ENCODE peak calls at places on chromosomes 5 and 9, in nine cellular contexts. One of them, this sample, is unnamed.

GRCh38 chr5:98796197-98796972 is 22.9 kb downstream of the RGMB start:
- DNase-seq in iPS DF 6.9: no peak
- DNase-seq in K562: peak; percentile 56
- DNase-seq in breast epithelium: no peak
- DNase-seq in neuronal stem cell: peak; percentile 63
- DNase-seq in foreskin keratinocyte: no peak
- DNase-seq in pancreas: no peak
- DNase-seq in cardiac muscle cell: peak; percentile 58
- DNase-seq in Peyer's patch: peak; percentile 70
- DNase-seq in this sample: peak; percentile 72

GRCh38 chr5:142753114-142753764 is 16.9 kb upstream of the ARHGAP26 start:
- DNase-seq in iPS DF 6.9: no peak
- DNase-seq in K562: no peak
- DNase-seq in breast epithelium: peak; percentile 73
- DNase-seq in neuronal stem cell: no peak
- DNase-seq in foreskin keratinocyte: peak; percentile 43
- DNase-seq in pancreas: no peak
- DNase-seq in cardiac muscle cell: no peak
- DNase-seq in Peyer's patch: no peak
- DNase-seq in this sample: no peak

GRCh38 chr5:33091571-33092363 is 349.0 kb upstream of the TARS1 start:
- DNase-seq in iPS DF 6.9: no peak
- DNase-seq in K562: no peak
- DNase-seq in breast epithelium: no peak
- DNase-seq in neuronal stem cell: no peak
- DNase-seq in foreskin keratinocyte: no peak
- DNase-seq in pancreas: no peak
- DNase-seq in cardiac muscle cell: no peak
- DNase-seq in Peyer's patch: no peak
- DNase-seq in this sample: no peak

GRCh38 chr9:6096821-6097220 is 81.4 kb upstream of the RANBP6 start:
- DNase-seq in iPS DF 6.9: no peak
- DNase-seq in K562: no peak
- DNase-seq in breast epithelium: no peak
- DNase-seq in neuronal stem cell: no peak
- DNase-seq in foreskin keratinocyte: peak; percentile 68
- DNase-seq in pancreas: no peak
- DNase-seq in cardiac muscle cell: no peak
- DNase-seq in Peyer's patch: no peak
- DNase-seq in this sample: no peak

GRCh38 chr9:115461284-115461683 is 343.3 kb upstream of the TNC start:
- DNase-seq in iPS DF 6.9: no peak
- DNase-seq in K562: no peak
- DNase-seq in breast epithelium: no peak
- DNase-seq in neuronal stem cell: no peak
- DNase-seq in foreskin keratinocyte: no peak
- DNase-seq in pancreas: no peak
- DNase-seq in cardiac muscle cell: no peak
- DNase-seq in Peyer's patch: no peak
- DNase-seq in this sample: no peak

GRCh38 chr9:73148447-73148937 is 3.2 kb upstream of the ANXA1 start:
- DNase-seq in iPS DF 6.9: no peak
- DNase-seq in K562: no peak
- DNase-seq in breast epithelium: no peak
- DNase-seq in neuronal stem cell: no peak
- DNase-seq in foreskin keratinocyte: no peak
- DNase-seq in pancreas: no peak
- DNase-seq in cardiac muscle cell: no peak
- DNase-seq in Peyer's patch: no peak
- DNase-seq in this sample: no peak

GRCh38 chr5:1522601-1523479 is 920 bp downstream of the LPCAT1 start:
- DNase-seq in iPS DF 6.9: no peak
- DNase-seq in K562: peak; percentile 61
- DNase-seq in breast epithelium: peak; percentile 50
- DNase-seq in neuronal stem cell: no peak
- DNase-seq in foreskin keratinocyte: no peak
- DNase-seq in pancreas: peak; percentile 78
- DNase-seq in cardiac muscle cell: peak; percentile 42
- DNase-seq in Peyer's patch: peak; percentile 47
- DNase-seq in this sample: no peak

GRCh38 chr5:176812269-176813259 is 2.2 kb downstream of the UNC5A start:
- DNase-seq in iPS DF 6.9: no peak
- DNase-seq in K562: peak; percentile 61
- DNase-seq in breast epithelium: no peak
- DNase-seq in neuronal stem cell: peak; percentile 60
- DNase-seq in foreskin keratinocyte: no peak
- DNase-seq in pancreas: no peak
- DNase-seq in cardiac muscle cell: peak; percentile 80
- DNase-seq in Peyer's patch: no peak
- DNase-seq in this sample: no peak

GRCh38 chr5:2699686-2700085 is 51.8 kb downstream of the IRX2 start:
- DNase-seq in iPS DF 6.9: no peak
- DNase-seq in K562: no peak
- DNase-seq in breast epithelium: no peak
- DNase-seq in neuronal stem cell: no peak
- DNase-seq in foreskin keratinocyte: no peak
- DNase-seq in pancreas: no peak
- DNase-seq in cardiac muscle cell: no peak
- DNase-seq in Peyer's patch: no peak
- DNase-seq in this sample: no peak

GRCh38 chr9:101387871-101388506 is 3.2 kb upstream of the BAAT start:
- DNase-seq in iPS DF 6.9: peak; percentile 60
- DNase-seq in K562: peak; percentile 33
- DNase-seq in breast epithelium: no peak
- DNase-seq in neuronal stem cell: no peak
- DNase-seq in foreskin keratinocyte: no peak
- DNase-seq in pancreas: no peak
- DNase-seq in cardiac muscle cell: peak; percentile 46
- DNase-seq in Peyer's patch: no peak
- DNase-seq in this sample: peak; percentile 37

GRCh38 chr5:3709058-3709723 is 113.6 kb downstream of the IRX1 start:
- DNase-seq in iPS DF 6.9: no peak
- DNase-seq in K562: no peak
- DNase-seq in breast epithelium: no peak
- DNase-seq in neuronal stem cell: peak; percentile 14
- DNase-seq in foreskin keratinocyte: no peak
- DNase-seq in pancreas: no peak
- DNase-seq in cardiac muscle cell: no peak
- DNase-seq in Peyer's patch: no peak
- DNase-seq in this sample: no peak

GRCh38 chr5:175589714-175590113 is 68.2 kb upstream of the HRH2 start:
- DNase-seq in iPS DF 6.9: no peak
- DNase-seq in K562: no peak
- DNase-seq in breast epithelium: no peak
- DNase-seq in neuronal stem cell: no peak
- DNase-seq in foreskin keratinocyte: no peak
- DNase-seq in pancreas: no peak
- DNase-seq in cardiac muscle cell: no peak
- DNase-seq in Peyer's patch: no peak
- DNase-seq in this sample: no peak

GRCh38 chr9:120541921-120542320 is 38.0 kb downstream of the CDK5RAP2 start:
- DNase-seq in iPS DF 6.9: no peak
- DNase-seq in K562: no peak
- DNase-seq in breast epithelium: no peak
- DNase-seq in neuronal stem cell: no peak
- DNase-seq in foreskin keratinocyte: no peak
- DNase-seq in pancreas: no peak
- DNase-seq in cardiac muscle cell: no peak
- DNase-seq in Peyer's patch: no peak
- DNase-seq in this sample: no peak

GRCh38 chr5:119330367-119331183 is 25.2 kb upstream of the TNFAIP8 start:
- DNase-seq in iPS DF 6.9: no peak
- DNase-seq in K562: peak; percentile 81
- DNase-seq in breast epithelium: no peak
- DNase-seq in neuronal stem cell: no peak
- DNase-seq in foreskin keratinocyte: no peak
- DNase-seq in pancreas: no peak
- DNase-seq in cardiac muscle cell: no peak
- DNase-seq in Peyer's patch: no peak
- DNase-seq in this sample: no peak

GRCh38 chr9:1709347-1709746 is 305.8 kb upstream of the SMARCA2 start:
- DNase-seq in iPS DF 6.9: no peak
- DNase-seq in K562: no peak
- DNase-seq in breast epithelium: no peak
- DNase-seq in neuronal stem cell: no peak
- DNase-seq in foreskin keratinocyte: no peak
- DNase-seq in pancreas: no peak
- DNase-seq in cardiac muscle cell: no peak
- DNase-seq in Peyer's patch: peak; percentile 46
- DNase-seq in this sample: peak; percentile 30

GRCh38 chr5:139481580-139482049 is 943 bp downstream of the STING1 start:
- DNase-seq in iPS DF 6.9: no peak
- DNase-seq in K562: peak; percentile 43
- DNase-seq in breast epithelium: no peak
- DNase-seq in neuronal stem cell: no peak
- DNase-seq in foreskin keratinocyte: peak; percentile 72
- DNase-seq in pancreas: no peak
- DNase-seq in cardiac muscle cell: no peak
- DNase-seq in Peyer's patch: no peak
- DNase-seq in this sample: no peak

GRCh38 chr5:68373050-68373449 is 157.5 kb downstream of the PIK3R1 start:
- DNase-seq in iPS DF 6.9: no peak
- DNase-seq in K562: no peak
- DNase-seq in breast epithelium: no peak
- DNase-seq in neuronal stem cell: no peak
- DNase-seq in foreskin keratinocyte: no peak
- DNase-seq in pancreas: no peak
- DNase-seq in cardiac muscle cell: no peak
- DNase-seq in Peyer's patch: no peak
- DNase-seq in this sample: no peak

GRCh38 chr5:150111121-150111520 is 24.8 kb upstream of the CSF1R start:
- DNase-seq in iPS DF 6.9: no peak
- DNase-seq in K562: no peak
- DNase-seq in breast epithelium: no peak
- DNase-seq in neuronal stem cell: no peak
- DNase-seq in foreskin keratinocyte: no peak
- DNase-seq in pancreas: no peak
- DNase-seq in cardiac muscle cell: no peak
- DNase-seq in Peyer's patch: no peak
- DNase-seq in this sample: no peak

GRCh38 chr5:16076657-16077056 is 102.9 kb downstream of the MARCHF11 start:
- DNase-seq in iPS DF 6.9: no peak
- DNase-seq in K562: no peak
- DNase-seq in breast epithelium: no peak
- DNase-seq in neuronal stem cell: no peak
- DNase-seq in foreskin keratinocyte: no peak
- DNase-seq in pancreas: no peak
- DNase-seq in cardiac muscle cell: no peak
- DNase-seq in Peyer's patch: no peak
- DNase-seq in this sample: no peak

GRCh38 chr9:4700932-4701331 is 21.6 kb downstream of the CDC37L1 start:
- DNase-seq in iPS DF 6.9: no peak
- DNase-seq in K562: no peak
- DNase-seq in breast epithelium: no peak
- DNase-seq in neuronal stem cell: no peak
- DNase-seq in foreskin keratinocyte: no peak
- DNase-seq in pancreas: no peak
- DNase-seq in cardiac muscle cell: no peak
- DNase-seq in Peyer's patch: no peak
- DNase-seq in this sample: no peak

GRCh38 chr9:134407123-134407779 is 81.0 kb downstream of the RXRA start:
- DNase-seq in iPS DF 6.9: peak; percentile 11
- DNase-seq in K562: peak; percentile 94
- DNase-seq in breast epithelium: peak; percentile 90
- DNase-seq in neuronal stem cell: peak; percentile 37
- DNase-seq in foreskin keratinocyte: peak; percentile 63
- DNase-seq in pancreas: peak; percentile 87
- DNase-seq in cardiac muscle cell: no peak
- DNase-seq in Peyer's patch: peak; percentile 94
- DNase-seq in this sample: peak; percentile 77

GRCh38 chr9:121991305-121991661 is 101.8 kb downstream of the TTLL11 start:
- DNase-seq in iPS DF 6.9: no peak
- DNase-seq in K562: no peak
- DNase-seq in breast epithelium: no peak
- DNase-seq in neuronal stem cell: no peak
- DNase-seq in foreskin keratinocyte: no peak
- DNase-seq in pancreas: no peak
- DNase-seq in cardiac muscle cell: no peak
- DNase-seq in Peyer's patch: no peak
- DNase-seq in this sample: no peak

DNA sequence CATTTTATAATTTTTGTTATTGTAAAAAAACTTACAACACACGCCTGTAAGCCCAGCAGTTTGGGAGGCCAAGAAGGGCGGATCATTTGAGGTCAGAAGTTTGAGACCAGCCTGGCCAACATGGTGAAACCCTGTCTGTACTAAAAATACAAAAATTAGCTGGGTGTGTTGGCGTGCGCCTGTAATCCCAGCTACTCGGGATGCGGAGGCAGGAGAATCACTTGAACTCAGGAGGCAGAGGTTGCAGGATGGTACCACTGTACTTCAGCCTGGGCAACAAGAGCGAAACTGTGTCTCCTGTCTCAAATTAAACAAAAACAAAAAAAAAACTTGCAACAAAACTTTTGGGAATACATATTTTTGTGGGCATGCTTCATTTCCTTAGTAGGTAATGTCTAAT is 164.6 kb downstream of the CACNA1B start:
- DNase-seq in iPS DF 6.9: no peak
- DNase-seq in K562: no peak
- DNase-seq in breast epithelium: peak; percentile 36
- DNase-seq in neuronal stem cell: no peak
- DNase-seq in foreskin keratinocyte: no peak
- DNase-seq in pancreas: no peak
- DNase-seq in cardiac muscle cell: no peak
- DNase-seq in Peyer's patch: peak; percentile 23
- DNase-seq in this sample: no peak
- H3K27me3 ChIP-seq in iPS DF 6.9: no peaks in the 10 kb centered on the region
- H3K27me3 ChIP-seq in K562: peaks cover 29% of the 10 kb centered on the region
- H3K27me3 ChIP-seq in breast epithelium: no peaks in the 10 kb centered on the region
- H3K27me3 ChIP-seq in neuronal stem cell: no peaks in the 10 kb centered on the region
- H3K27me3 ChIP-seq in foreskin keratinocyte: no peaks in the 10 kb centered on the region
- H3K27me3 ChIP-seq in pancreas: no peaks in the 10 kb centered on the region
- H3K27me3 ChIP-seq in cardiac muscle cell: no peaks in the 10 kb centered on the region
- H3K27me3 ChIP-seq in Peyer's patch: no peaks in the 10 kb centered on the region
- H3K27me3 ChIP-seq in this sample: no peaks in the 10 kb centered on the region

GRCh38 chr9:107293555-107294085 is 10.5 kb downstream of the RAD23B start:
- DNase-seq in iPS DF 6.9: no peak
- DNase-seq in K562: no peak
- DNase-seq in breast epithelium: no peak
- DNase-seq in neuronal stem cell: no peak
- DNase-seq in foreskin keratinocyte: no peak
- DNase-seq in pancreas: no peak
- DNase-seq in cardiac muscle cell: no peak
- DNase-seq in Peyer's patch: no peak
- DNase-seq in this sample: no peak
- H3K4me1 ChIP-seq in iPS DF 6.9: peaks cover 2% of the 10 kb centered on the region
- H3K4me1 ChIP-seq in K562: peaks cover 22% of the 10 kb centered on the region
- H3K4me1 ChIP-seq in breast epithelium: no peaks in the 10 kb centered on the region
- H3K4me1 ChIP-seq in neuronal stem cell: no peaks in the 10 kb centered on the region
- H3K4me1 ChIP-seq in foreskin keratinocyte: peaks cover 12% of the 10 kb centered on the region
- H3K4me1 ChIP-seq in pancreas: peaks cover 42% of the 10 kb centered on the region
- H3K4me1 ChIP-seq in cardiac muscle cell: peaks cover 3% of the 10 kb centered on the region
- H3K4me1 ChIP-seq in Peyer's patch: peaks cover 12% of the 10 kb centered on the region
- H3K4me1 ChIP-seq in this sample: peaks cover 23% of the 10 kb centered on the region

GRCh38 chr9:126621056-126621918 is 7.6 kb downstream of the LMX1B start:
- DNase-seq in iPS DF 6.9: no peak
- DNase-seq in K562: no peak
- DNase-seq in breast epithelium: no peak
- DNase-seq in neuronal stem cell: no peak
- DNase-seq in foreskin keratinocyte: no peak
- DNase-seq in pancreas: no peak
- DNase-seq in cardiac muscle cell: no peak
- DNase-seq in Peyer's patch: no peak
- DNase-seq in this sample: no peak
- H3K27me3 ChIP-seq in iPS DF 6.9: peaks cover 97% of the 10 kb centered on the region
- H3K27me3 ChIP-seq in K562: peaks cover 48% of the 10 kb centered on the region
- H3K27me3 ChIP-seq in breast epithelium: no peaks in the 10 kb centered on the region
- H3K27me3 ChIP-seq in neuronal stem cell: peaks cover 99% of the 10 kb centered on the region
- H3K27me3 ChIP-seq in foreskin keratinocyte: peaks cover 87% of the 10 kb centered on the region
- H3K27me3 ChIP-seq in pancreas: no peaks in the 10 kb centered on the region
- H3K27me3 ChIP-seq in cardiac muscle cell: peaks cover 100% of the 10 kb centered on the region
- H3K27me3 ChIP-seq in Peyer's patch: no peaks in the 10 kb centered on the region
- H3K27me3 ChIP-seq in this sample: no peaks in the 10 kb centered on the region

GRCh38 chr5:125408582-125409069 is 662.2 kb upstream of the ZNF608 start:
- DNase-seq in iPS DF 6.9: no peak
- DNase-seq in K562: no peak
- DNase-seq in breast epithelium: no peak
- DNase-seq in neuronal stem cell: no peak
- DNase-seq in foreskin keratinocyte: peak; percentile 95
- DNase-seq in pancreas: no peak
- DNase-seq in cardiac muscle cell: no peak
- DNase-seq in Peyer's patch: peak; percentile 59
- DNase-seq in this sample: no peak
- H3K4me1 ChIP-seq in iPS DF 6.9: peaks cover 1% of the 10 kb centered on the region
- H3K4me1 ChIP-seq in K562: no peaks in the 10 kb centered on the region
- H3K4me1 ChIP-seq in breast epithelium: peaks cover 23% of the 10 kb centered on the region
- H3K4me1 ChIP-seq in neuronal stem cell: peaks cover 40% of the 10 kb centered on the region
- H3K4me1 ChIP-seq in foreskin keratinocyte: peaks cover 40% of the 10 kb centered on the region
- H3K4me1 ChIP-seq in pancreas: peaks cover 30% of the 10 kb centered on the region
- H3K4me1 ChIP-seq in cardiac muscle cell: peaks cover 68% of the 10 kb centered on the region
- H3K4me1 ChIP-seq in Peyer's patch: no peaks in the 10 kb centered on the region
- H3K4me1 ChIP-seq in this sample: peaks cover 52% of the 10 kb centered on the region

This sample was measured in HAP-1.